ENCODE peak calls at places on chromosomes 5 and 9, in seven cellular contexts. One of them, this sample, is unnamed.

GRCh38 chr5:79954620-79955019 is 36.4 kb downstream of the MTX3 start:
- DNase-seq in Right ventricle myocardium superior: no peak
- DNase-seq in AG10803: peak
- DNase-seq in OCI-LY7: no peak
- DNase-seq in NAMALWA: no peak
- DNase-seq in activated CD8-positive, alpha-beta memory T cell treated with anti-CD3 and anti-CD28 coated beads, Interleukin-2, amount 50 U/mL, for 48 hours: no peak
- DNase-seq in left ventricle myocardium inferior: no peak
- DNase-seq in this sample: no peak

GRCh38 chr5:133681896-133682295 is 69.6 kb upstream of the FSTL4 start:
- DNase-seq in AG10803: no peak
- DNase-seq in Right ventricle myocardium superior: no peak
- DNase-seq in left ventricle myocardium inferior: no peak
- DNase-seq in OCI-LY7: no peak
- DNase-seq in activated CD8-positive, alpha-beta memory T cell treated with anti-CD3 and anti-CD28 coated beads, Interleukin-2, amount 50 U/mL, for 48 hours: peak
- DNase-seq in NAMALWA: no peak
- DNase-seq in this sample: no peak

GRCh38 chr5:135030691-135031145 is 3.3 kb downstream of the PITX1 start:
- DNase-seq in activated CD8-positive, alpha-beta memory T cell treated with anti-CD3 and anti-CD28 coated beads, Interleukin-2, amount 50 U/mL, for 48 hours: no peak
- DNase-seq in left ventricle myocardium inferior: no peak
- DNase-seq in NAMALWA: no peak
- DNase-seq in Right ventricle myocardium superior: no peak
- DNase-seq in OCI-LY7: no peak
- DNase-seq in AG10803: no peak
- DNase-seq in this sample: no peak

GRCh38 chr9:128341435-128341849 is 1.1 kb downstream of the SLC27A4 start:
- DNase-seq in left ventricle myocardium inferior: peak
- DNase-seq in AG10803: peak
- DNase-seq in activated CD8-positive, alpha-beta memory T cell treated with anti-CD3 and anti-CD28 coated beads, Interleukin-2, amount 50 U/mL, for 48 hours: peak
- DNase-seq in OCI-LY7: peak
- DNase-seq in NAMALWA: peak
- DNase-seq in Right ventricle myocardium superior: peak
- DNase-seq in this sample: peak

GRCh38 chr5:174306345-174307030 is 261.0 kb downstream of the NSG2 start:
- DNase-seq in OCI-LY7: no peak
- DNase-seq in Right ventricle myocardium superior: no peak
- DNase-seq in activated CD8-positive, alpha-beta memory T cell treated with anti-CD3 and anti-CD28 coated beads, Interleukin-2, amount 50 U/mL, for 48 hours: no peak
- DNase-seq in NAMALWA: no peak
- DNase-seq in AG10803: no peak
- DNase-seq in left ventricle myocardium inferior: no peak
- DNase-seq in this sample: no peak

GRCh38 chr5:6365142-6365976 is 13.0 kb downstream of the MED10 start:
- DNase-seq in AG10803: peak
- DNase-seq in OCI-LY7: no peak
- DNase-seq in NAMALWA: no peak
- DNase-seq in activated CD8-positive, alpha-beta memory T cell treated with anti-CD3 and anti-CD28 coated beads, Interleukin-2, amount 50 U/mL, for 48 hours: no peak
- DNase-seq in Right ventricle myocardium superior: no peak
- DNase-seq in left ventricle myocardium inferior: no peak
- DNase-seq in this sample: no peak

GRCh38 chr9:125551781-125552180 is 155.2 kb downstream of the MAPKAP1 start:
- DNase-seq in OCI-LY7: no peak
- DNase-seq in left ventricle myocardium inferior: no peak
- DNase-seq in NAMALWA: no peak
- DNase-seq in AG10803: no peak
- DNase-seq in Right ventricle myocardium superior: no peak
- DNase-seq in activated CD8-positive, alpha-beta memory T cell treated with anti-CD3 and anti-CD28 coated beads, Interleukin-2, amount 50 U/mL, for 48 hours: no peak
- DNase-seq in this sample: no peak

GRCh38 chr9:79801459-79801858 is 229.7 kb downstream of the TLE4 start:
- DNase-seq in OCI-LY7: no peak
- DNase-seq in Right ventricle myocardium superior: no peak
- DNase-seq in NAMALWA: no peak
- DNase-seq in activated CD8-positive, alpha-beta memory T cell treated with anti-CD3 and anti-CD28 coated beads, Interleukin-2, amount 50 U/mL, for 48 hours: no peak
- DNase-seq in left ventricle myocardium inferior: no peak
- DNase-seq in AG10803: no peak
- DNase-seq in this sample: no peak

GRCh38 chr9:22037954-22038690 is 29.0 kb upstream of the CDKN2B start:
- DNase-seq in activated CD8-positive, alpha-beta memory T cell treated with anti-CD3 and anti-CD28 coated beads, Interleukin-2, amount 50 U/mL, for 48 hours: no peak
- DNase-seq in AG10803: peak
- DNase-seq in Right ventricle myocardium superior: no peak
- DNase-seq in left ventricle myocardium inferior: no peak
- DNase-seq in OCI-LY7: peak
- DNase-seq in NAMALWA: peak
- DNase-seq in this sample: no peak

GRCh38 chr9:31582561-31582960 is 801.9 kb upstream of the ACO1 start:
- DNase-seq in Right ventricle myocardium superior: no peak
- DNase-seq in OCI-LY7: no peak
- DNase-seq in NAMALWA: no peak
- DNase-seq in left ventricle myocardium inferior: no peak
- DNase-seq in activated CD8-positive, alpha-beta memory T cell treated with anti-CD3 and anti-CD28 coated beads, Interleukin-2, amount 50 U/mL, for 48 hours: no peak
- DNase-seq in AG10803: no peak
- DNase-seq in this sample: no peak

GRCh38 chr5:45399041-45399440 is 297.1 kb downstream of the HCN1 start:
- DNase-seq in NAMALWA: no peak
- DNase-seq in left ventricle myocardium inferior: no peak
- DNase-seq in Right ventricle myocardium superior: peak
- DNase-seq in OCI-LY7: no peak
- DNase-seq in activated CD8-positive, alpha-beta memory T cell treated with anti-CD3 and anti-CD28 coated beads, Interleukin-2, amount 50 U/mL, for 48 hours: no peak
- DNase-seq in AG10803: no peak
- DNase-seq in this sample: no peak

GRCh38 chr5:82106207-82106606 is 134.4 kb downstream of the ATG10 start:
- DNase-seq in NAMALWA: no peak
- DNase-seq in Right ventricle myocardium superior: no peak
- DNase-seq in left ventricle myocardium inferior: no peak
- DNase-seq in OCI-LY7: no peak
- DNase-seq in activated CD8-positive, alpha-beta memory T cell treated with anti-CD3 and anti-CD28 coated beads, Interleukin-2, amount 50 U/mL, for 48 hours: no peak
- DNase-seq in AG10803: no peak
- DNase-seq in this sample: no peak

GRCh38 chr9:99259231-99259918 is 37.3 kb downstream of the SEC61B start:
- DNase-seq in OCI-LY7: peak
- DNase-seq in left ventricle myocardium inferior: peak
- DNase-seq in Right ventricle myocardium superior: peak
- DNase-seq in AG10803: peak
- DNase-seq in activated CD8-positive, alpha-beta memory T cell treated with anti-CD3 and anti-CD28 coated beads, Interleukin-2, amount 50 U/mL, for 48 hours: peak
- DNase-seq in NAMALWA: no peak
- DNase-seq in this sample: peak

GRCh38 chr9:123615381-123615780 is 259.4 kb downstream of the CRB2 start:
- DNase-seq in left ventricle myocardium inferior: no peak
- DNase-seq in NAMALWA: peak
- DNase-seq in activated CD8-positive, alpha-beta memory T cell treated with anti-CD3 and anti-CD28 coated beads, Interleukin-2, amount 50 U/mL, for 48 hours: no peak
- DNase-seq in OCI-LY7: peak
- DNase-seq in AG10803: no peak
- DNase-seq in Right ventricle myocardium superior: no peak
- DNase-seq in this sample: no peak

GRCh38 chr5:2149196-2149541 is 266.4 kb upstream of the IRX4 start:
- DNase-seq in OCI-LY7: no peak
- DNase-seq in left ventricle myocardium inferior: no peak
- DNase-seq in Right ventricle myocardium superior: no peak
- DNase-seq in AG10803: no peak
- DNase-seq in activated CD8-positive, alpha-beta memory T cell treated with anti-CD3 and anti-CD28 coated beads, Interleukin-2, amount 50 U/mL, for 48 hours: no peak
- DNase-seq in NAMALWA: no peak
- DNase-seq in this sample: no peak

GRCh38 chr9:37339945-37340344 is 82.6 kb upstream of the GRHPR start:
- DNase-seq in OCI-LY7: no peak
- DNase-seq in Right ventricle myocardium superior: no peak
- DNase-seq in NAMALWA: no peak
- DNase-seq in activated CD8-positive, alpha-beta memory T cell treated with anti-CD3 and anti-CD28 coated beads, Interleukin-2, amount 50 U/mL, for 48 hours: no peak
- DNase-seq in AG10803: no peak
- DNase-seq in left ventricle myocardium inferior: no peak
- DNase-seq in this sample: no peak

GRCh38 chr9:421896-422295 is 207.2 kb downstream of the DOCK8 start:
- DNase-seq in activated CD8-positive, alpha-beta memory T cell treated with anti-CD3 and anti-CD28 coated beads, Interleukin-2, amount 50 U/mL, for 48 hours: no peak
- DNase-seq in NAMALWA: no peak
- DNase-seq in Right ventricle myocardium superior: no peak
- DNase-seq in AG10803: no peak
- DNase-seq in left ventricle myocardium inferior: no peak
- DNase-seq in OCI-LY7: no peak
- DNase-seq in this sample: no peak

GRCh38 chr5:143824851-143825720 is 13.1 kb downstream of the HMHB1 start:
- DNase-seq in OCI-LY7: peak
- DNase-seq in Right ventricle myocardium superior: peak
- DNase-seq in AG10803: peak
- DNase-seq in activated CD8-positive, alpha-beta memory T cell treated with anti-CD3 and anti-CD28 coated beads, Interleukin-2, amount 50 U/mL, for 48 hours: peak
- DNase-seq in NAMALWA: peak
- DNase-seq in left ventricle myocardium inferior: peak
- DNase-seq in this sample: peak